ENCODE peak calls at places on chromosomes 6 and 20, in five cellular contexts. L, E, M, W and A are unnamed samples.

GRCh38 chr6:22222469-22222868 is 74.4 kb downstream of the PRL start:
- DNase-seq in W (no peak), M (no peak), L (no peak), E (no peak), A (no peak)

GRCh38 chr6:26054937-26055669 is 32.1 kb upstream of the HFE start:
- DNase-seq in M (peak; percentile 71), E (peak; percentile 87), W (peak; percentile 81), L (peak; percentile 89), A (no peak)

GRCh38 chr6:125808060-125808459 is 17.3 kb downstream of the NCOA7 start:
- DNase-seq in E (no peak), W (no peak), M (no peak), L (no peak), A (no peak)

GRCh38 chr20:37911838-37912273 is 8.9 kb downstream of the VSTM2L start:
- DNase-seq in M (peak; percentile 65), E (no peak), W (no peak), L (peak; percentile 15), A (no peak)

GRCh38 chr6:25013249-25013648 is 77.5 kb upstream of the RIPOR2 start:
- DNase-seq in E (no peak), W (no peak), L (no peak), M (no peak), A (no peak)

GRCh38 chr20:59984551-59984950 is 26.3 kb downstream of the CDH26 start:
- DNase-seq in L (no peak), W (no peak), M (no peak), E (no peak), A (no peak)

GRCh38 chr20:20568604-20569205 is 143.7 kb downstream of the RALGAPA2 start:
- DNase-seq in E (peak; percentile 16), L (peak; percentile 3), W (peak; percentile 22), M (peak; percentile 29), A (peak; percentile 15)

GRCh38 chr6:49516147-49516505 is 16.4 kb downstream of the GLYATL3 start:
- DNase-seq in E (no peak), W (no peak), L (no peak), M (no peak), A (no peak)

GRCh38 chr20:62339647-62340062 is 27.5 kb downstream of the LAMA5 start:
- DNase-seq in M (peak; percentile 73), W (no peak), L (no peak), E (no peak), A (peak; percentile 35)